ENCODE peak calls at places on chromosomes 16 and 17, in four cellular contexts. E, V, A and Q are unnamed samples.

GRCh38 chr17:42337442-42337841 is 49.1 kb downstream of the STAT5A start:
- DNase-seq in E (peak), V (no peak), A (peak), Q (peak)

GRCh38 chr17:83186226-83186625 is 106.8 kb downstream of the METRNL start:
- DNase-seq in E (no peak), V (no peak), A (no peak), Q (no peak)

GRCh38 chr16:3046506-3047386 is at the start of gene MMP25:
- DNase-seq in E (no peak), V (no peak), A (no peak), Q (no peak)

GRCh38 chr17:17907469-17907868 is 64.7 kb downstream of the TOM1L2 start:
- DNase-seq in E (no peak), V (no peak), A (no peak), Q (no peak)

GRCh38 chr16:380837-381787 is 666 bp downstream of the PGAP6 start:
- DNase-seq in E (peak), V (no peak), A (no peak), Q (no peak)

GRCh38 chr16:27314161-27314723 is 468 bp downstream of the IL4R start:
- DNase-seq in E (peak), V (no peak), A (peak), Q (peak)

GRCh38 chr17:4232168-4232813 is 31.5 kb downstream of the ANKFY1 start:
- DNase-seq in E (peak), V (no peak), A (no peak), Q (peak)

GRCh38 chr17:58176200-58176599 is 9.4 kb downstream of the OR4D2 start:
- DNase-seq in E (no peak), V (no peak), A (no peak), Q (peak)

GRCh38 chr16:68396481-68396880 is 51.8 kb downstream of the SMPD3 start:
- DNase-seq in E (peak), V (peak), A (peak), Q (peak)

GRCh38 chr16:12137344-12138094 is 161.0 kb downstream of the SNX29 start:
- DNase-seq in E (no peak), V (no peak), A (no peak), Q (no peak)

GRCh38 chr16:17101646-17102045 is 369.1 kb downstream of the XYLT1 start:
- DNase-seq in E (no peak), V (no peak), A (no peak), Q (no peak)

GRCh38 chr16:56961851-56962281 is at the start of gene CETP:
- DNase-seq in E (no peak), V (no peak), A (no peak), Q (no peak)

GRCh38 chr17:2062571-2063183 is 7.8 kb downstream of the HIC1 start:
- DNase-seq in E (no peak), V (no peak), A (no peak), Q (peak)

GRCh38 chr16:5928476-5929055 is 831.0 kb upstream of the EEF2KMT start:
- DNase-seq in E (no peak), V (no peak), A (no peak), Q (no peak)

GRCh38 chr17:80575057-80575875 is 30.6 kb downstream of the RPTOR start:
- DNase-seq in E (peak), V (peak), A (peak), Q (peak)

GRCh38 chr16:57528499-57529323 is 7.7 kb downstream of the CCDC102A start:
- DNase-seq in E (no peak), V (no peak), A (no peak), Q (no peak)

GRCh38 chr16:72246423-72246822 is 74.5 kb upstream of the PMFBP1 start:
- DNase-seq in E (no peak), V (no peak), A (no peak), Q (no peak)

GRCh38 chr16:86604436-86605220 is 26.3 kb downstream of the FOXL1 start:
- DNase-seq in E (no peak), V (no peak), A (no peak), Q (no peak)

GRCh38 chr16:53937068-53937614 is 233.2 kb downstream of the FTO start:
- DNase-seq in E (no peak), V (no peak), A (no peak), Q (no peak)

GRCh38 chr16:46753015-46753414 is 4.9 kb upstream of the MYLK3 start:
- DNase-seq in E (no peak), V (no peak), A (no peak), Q (no peak)

GRCh38 chr17:55325405-55325804 is 60.6 kb downstream of the HLF start:
- DNase-seq in E (no peak), V (no peak), A (no peak), Q (no peak)

GRCh38 chr17:37177234-37177633 is 198.6 kb upstream of the C17orf78 start:
- DNase-seq in E (no peak), V (peak), A (no peak), Q (no peak)

GRCh38 chr17:45013021-45013997 is 38.1 kb downstream of the DCAKD start:
- DNase-seq in E (no peak), V (no peak), A (no peak), Q (no peak)